ENCODE peak calls at places on chromosomes 3 and 15, in eight cellular contexts. S is suprapubic skin; U is CD8-positive, alpha-beta memory T cell; B is fibroblast of pulmonary artery; H is right atrium auricular region; A is type B pancreatic cell; X is NCI-H69; Q is activated CD8-positive, alpha-beta memory T cell treated with anti-CD3 and anti-CD28 coated beads for 48 hours. E is an unnamed sample.

GRCh38 chr15:58701376-58701775 is 48.1 kb downstream of the ADAM10 start:
- DNase-seq in Q (no peak), B (no peak), S (no peak), A (no peak), H (no peak), U (no peak), X (no peak), E (peak; percentile 86)

GRCh38 chr15:43067717-43068461 is 37.9 kb downstream of the UBR1 start:
- DNase-seq in A (no peak), H (no peak), U (no peak), Q (no peak), S (no peak), X (no peak), B (peak; percentile 29), E (peak; percentile 25)

GRCh38 chr3:59388555-59389280 is 338.9 kb upstream of the CFAP20DC start:
- DNase-seq in H (no peak), Q (no peak), B (no peak), U (no peak), A (no peak), X (no peak), S (no peak), E (no peak)

GRCh38 chr3:25889132-25889917 is 99.4 kb downstream of the OXSM start:
- DNase-seq in A (no peak), X (peak; percentile 3), S (no peak), U (no peak), Q (no peak), B (no peak), H (no peak), E (no peak)

GRCh38 chr3:136512391-136512790 is 239.8 kb downstream of the STAG1 start:
- DNase-seq in B (peak; percentile 2), X (no peak), Q (no peak), A (no peak), U (no peak), S (no peak), H (no peak), E (no peak)

GRCh38 chr3:155079795-155080546 is at the start of gene MME:
- DNase-seq in U (no peak), X (peak; percentile 20), S (peak; percentile 68), A (peak; percentile 75), Q (no peak), H (no peak), B (peak; percentile 86), E (peak; percentile 82)

GRCh38 chr3:44318929-44319328 is 19.6 kb upstream of the TCAIM start:
- DNase-seq in X (peak; percentile 10), H (no peak), S (no peak), A (no peak), U (no peak), B (no peak), Q (no peak), E (no peak)

GRCh38 chr15:75043509-75044257 is 20.3 kb downstream of the PPCDC start:
- DNase-seq in X (no peak), Q (no peak), B (peak; percentile 100), H (peak; percentile 100), S (peak; percentile 96), A (no peak), U (no peak), E (peak; percentile 100)

GRCh38 chr3:118544458-118544857 is 490.2 kb downstream of the IGSF11 start:
- DNase-seq in Q (no peak), H (no peak), S (no peak), U (no peak), X (no peak), B (no peak), A (no peak), E (no peak)

GRCh38 chr15:67468431-67468830 is 52.5 kb upstream of the C15orf61 start:
- DNase-seq in U (no peak), A (no peak), Q (no peak), B (no peak), X (peak; percentile 50), H (no peak), S (no peak), E (no peak)

GRCh38 chr3:71581451-71581980 is 2.0 kb downstream of the FOXP1 start:
- DNase-seq in U (peak; percentile 42), S (peak; percentile 71), B (no peak), H (no peak), Q (peak; percentile 20), A (peak; percentile 72), X (peak; percentile 76), E (no peak)

GRCh38 chr3:100891033-100891432 is 102.2 kb downstream of the ABI3BP start:
- DNase-seq in Q (no peak), B (peak; percentile 77), S (no peak), U (no peak), H (no peak), A (no peak), X (no peak), E (peak; percentile 36)

GRCh38 chr3:48607519-48607918 is 1.9 kb downstream of the UQCRC1 start:
- DNase-seq in A (no peak), U (no peak), B (peak; percentile 14), Q (no peak), X (no peak), S (no peak), H (no peak), E (no peak)

GRCh38 chr3:42493126-42493797 is 9.2 kb upstream of the VIPR1 start:
- DNase-seq in U (no peak), X (no peak), H (peak; percentile 40), S (peak; percentile 48), A (peak; percentile 43), Q (no peak), B (no peak), E (no peak)

GRCh38 chr15:88002721-88003120 is 253.8 kb downstream of the NTRK3 start:
- DNase-seq in H (no peak), U (no peak), X (no peak), Q (no peak), S (no peak), B (no peak), A (no peak), E (no peak)

GRCh38 chr3:184361932-184362667 is 590 bp downstream of the POLR2H start:
- DNase-seq in Q (no peak), A (no peak), B (no peak), S (peak; percentile 92), X (peak; percentile 80), U (peak; percentile 54), H (peak; percentile 74), E (peak; percentile 74)

E was measured in fibroblast of villous mesenchyme.